ENCODE peak calls at places on chromosomes 2 and 18, in four cellular contexts. I is GM12878, L is SK-N-SH, K is HepG2. Z is an unnamed sample.

GRCh38 chr2:69082430-69082997 is 69.5 kb downstream of the ANTXR1 start:
- DNase-seq in I (no peak), L (no peak), K (peak), Z (no peak)

GRCh38 chr2:200438251-200438650 is 71.6 kb downstream of the KCTD18 start:
- DNase-seq in I (no peak), K (no peak), L (no peak), Z (no peak)

GRCh38 chr2:44055229-44055628 is 59.4 kb upstream of the LRPPRC start:
- DNase-seq in K (no peak), L (no peak), I (no peak), Z (no peak)

GRCh38 chr2:115165529-115166109 is 723.2 kb downstream of the DPP10 start:
- DNase-seq in K (peak), L (peak), I (no peak), Z (peak)

GRCh38 chr2:101356486-101356885 is 30.8 kb downstream of the CREG2 start:
- DNase-seq in I (no peak), L (no peak), K (no peak), Z (no peak)

GRCh38 chr2:217849154-217849553 is 153.6 kb downstream of the TNS1 start:
- DNase-seq in L (no peak), K (no peak), I (no peak), Z (no peak)

GRCh38 chr18:75477913-75478312 is 50.4 kb upstream of the SMIM21 start:
- DNase-seq in L (no peak), K (no peak), I (no peak), Z (no peak)

GRCh38 chr2:168974370-168974769 is 56.8 kb downstream of the ABCB11 start:
- DNase-seq in L (no peak), K (no peak), I (no peak), Z (no peak)

GRCh38 chr18:37493352-37493935 is 72.2 kb downstream of the CELF4 start:
- DNase-seq in K (no peak), I (no peak), L (no peak), Z (no peak)

GRCh38 chr18:74702951-74703350 is 105.3 kb downstream of the ZNF407 start:
- DNase-seq in L (no peak), I (no peak), K (no peak), Z (no peak)

GRCh38 chr18:39994521-39994920 is 1960.5 kb upstream of the PIK3C3 start:
- DNase-seq in L (no peak), I (no peak), K (no peak), Z (no peak)

GRCh38 chr18:7512326-7512725 is 54.8 kb upstream of the PTPRM start:
- DNase-seq in L (peak), K (no peak), I (no peak), Z (no peak)

GRCh38 chr2:71950256-71951066 is 197.2 kb downstream of the CYP26B1 start:
- DNase-seq in L (no peak), K (no peak), I (no peak), Z (no peak)

GRCh38 chr18:49250819-49251388 is 209.5 kb downstream of the DYM start:
- DNase-seq in L (peak), K (peak), I (no peak), Z (no peak)

GRCh38 chr2:206230060-206230890 is 44.2 kb upstream of the ZDBF2 start:
- DNase-seq in I (no peak), L (peak), K (no peak), Z (no peak)

GRCh38 chr2:177543007-177543760 is 150.6 kb downstream of the AGPS start:
- DNase-seq in I (no peak), L (no peak), K (no peak), Z (no peak)

GRCh38 chr2:30046396-30046795 is 100.4 kb upstream of the YPEL5 start:
- DNase-seq in K (no peak), I (no peak), L (no peak), Z (no peak)

GRCh38 chr18:44915661-44916060 is 235.0 kb downstream of the SETBP1 start:
- DNase-seq in I (no peak), L (no peak), K (no peak), Z (no peak)

GRCh38 chr2:74935883-74936483 is 22.5 kb upstream of the POLE4 start:
- DNase-seq in I (no peak), K (no peak), L (no peak), Z (no peak)

GRCh38 chr2:96485350-96485749 is 19.8 kb downstream of the NEURL3 start:
- DNase-seq in K (no peak), I (no peak), L (no peak), Z (no peak)

GRCh38 chr2:204950695-204951094 is 405.4 kb downstream of the PARD3B start:
- DNase-seq in L (no peak), I (no peak), K (no peak), Z (no peak)

DNA sequence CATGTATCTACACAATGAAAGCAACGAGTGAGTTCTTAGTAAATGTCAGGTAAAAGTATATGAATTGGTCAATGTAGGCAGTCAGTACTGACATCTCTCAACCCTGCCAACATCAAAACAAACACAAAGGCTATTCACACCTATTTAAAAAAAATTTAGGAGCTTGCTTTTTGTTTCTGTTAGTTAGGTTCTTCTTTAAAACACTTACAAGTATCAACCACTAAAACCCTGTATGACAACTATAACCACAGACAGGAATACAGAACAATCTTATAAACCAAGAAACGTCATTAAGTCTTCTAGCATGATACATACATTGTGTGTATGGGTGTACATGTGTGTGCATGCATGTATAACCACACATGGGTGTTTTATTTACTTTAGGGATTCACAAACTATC is 131.0 kb downstream of the TCF4 start:
- DNase-seq in I (no peak), K (no peak), L (no peak), Z (no peak)
- TF ChIP-seq FOXM1 in I (no peak), K (no peak), L (no peak), Z (no peak)

GRCh38 chr2:99088017-99088416 is 53.5 kb upstream of the C2orf15 start:
- DNase-seq in K (no peak), L (no peak), I (no peak), Z (no peak)
- TF ChIP-seq MXI1 in K (no peak), L (no peak), I (no peak), Z (no peak)

DNA sequence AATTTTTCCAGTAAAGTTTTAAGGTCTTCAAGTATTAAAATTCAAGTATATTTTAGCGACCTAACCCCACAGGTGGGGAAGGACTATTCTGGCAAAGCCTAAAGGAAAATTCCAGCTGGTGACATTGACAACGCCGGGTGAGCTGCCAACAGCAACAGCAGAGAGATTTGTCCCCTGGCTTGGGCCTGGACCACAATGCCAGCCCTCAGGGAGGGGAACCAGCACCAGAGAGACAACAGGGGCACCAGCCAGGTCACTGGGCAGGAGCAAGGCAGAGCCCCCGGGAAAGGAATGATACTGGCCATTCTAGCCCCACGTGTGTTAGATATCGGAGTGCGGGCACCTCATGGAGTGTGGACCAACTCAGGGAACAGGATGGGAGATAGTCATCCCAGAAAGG is 95.7 kb downstream of the ARMC9 start:
- DNase-seq in I (no peak), L (no peak), K (no peak), Z (no peak)
- TF ChIP-seq FOXM1 in I (no peak), L (no peak), K (no peak), Z (no peak)

GRCh38 chr2:54122939-54123338 is 7.5 kb downstream of the ACYP2 start:
- DNase-seq in L (no peak), I (no peak), K (peak), Z (no peak)
- TF ChIP-seq MXI1 in L (no peak), I (no peak), K (peak), Z (no peak)

GRCh38 chr2:98350411-98350810 is 4.2 kb downstream of the CNGA3 start:
- DNase-seq in L (no peak), K (no peak), I (no peak), Z (no peak)

GRCh38 chr2:98347298-98348065 is 1.2 kb downstream of the CNGA3 start:
- DNase-seq in K (no peak), I (no peak), L (peak), Z (no peak)

GRCh38 chr2:98343371-98343770 is 2.9 kb upstream of the CNGA3 start:
- DNase-seq in I (no peak), L (no peak), K (no peak), Z (no peak)

GRCh38 chr2:98348066-98348561 is 1.9 kb downstream of the CNGA3 start:
- DNase-seq in I (no peak), K (no peak), L (peak), Z (no peak)

DNA sequence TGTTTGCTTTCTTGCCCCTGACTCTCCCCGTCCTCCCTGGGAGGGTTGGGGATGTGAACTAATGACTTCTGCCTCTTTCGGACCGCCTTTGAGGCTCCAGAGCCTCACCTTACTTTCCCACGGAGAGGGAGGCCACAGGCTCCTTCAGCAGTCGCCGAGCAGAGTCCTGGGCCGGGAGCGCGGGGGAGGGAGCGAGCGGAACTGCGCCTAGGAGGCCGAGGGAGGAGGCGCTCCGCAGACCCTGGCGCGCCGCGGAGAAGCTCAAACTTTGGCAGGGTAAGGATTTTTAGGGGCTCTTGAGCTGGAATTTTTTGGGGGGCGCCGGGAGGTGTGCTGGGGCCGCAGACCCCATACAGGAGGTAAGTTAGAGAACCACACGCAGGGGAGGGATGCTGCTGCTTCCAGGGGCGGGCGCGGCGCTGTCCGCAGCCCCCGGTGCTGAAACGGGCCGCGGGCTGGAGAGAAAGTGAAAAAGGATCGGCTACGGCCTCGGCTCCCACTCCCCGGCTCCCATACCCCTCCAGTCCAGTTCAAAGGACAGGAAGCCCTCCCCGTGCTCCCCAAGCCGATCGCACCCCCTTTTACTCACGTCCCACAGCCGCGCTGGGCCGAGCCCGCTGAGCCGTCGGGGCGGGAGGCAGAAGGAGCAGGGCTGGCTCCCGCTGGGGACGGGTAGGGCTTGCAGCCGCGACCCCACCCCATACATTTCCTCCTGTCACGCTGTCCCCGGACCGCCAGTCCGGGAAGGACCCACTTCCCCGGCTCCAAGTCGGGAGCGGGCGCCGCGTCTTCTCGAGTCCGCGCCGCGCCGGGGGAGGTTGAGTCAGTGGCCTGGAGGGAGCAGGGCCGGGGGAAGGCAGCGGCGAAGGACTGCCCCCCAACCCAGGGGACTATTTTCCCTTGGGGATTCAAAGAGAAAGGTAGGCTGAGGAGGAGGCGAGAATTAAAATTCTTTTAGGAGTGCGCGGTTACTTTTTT is at the start of gene CNGA3:
- DNase-seq in I (no peak), L (peak), K (no peak), Z (peak)
- TF ChIP-seq FOXM1 in I (no peak), L (no peak), K (no peak), Z (no peak)

GRCh38 chr2:241636983-241637232 is at the start of gene THAP4:
- DNase-seq in I (no peak), K (no peak), L (peak), Z (peak)
- TF ChIP-seq MXI1 in I (no peak), K (no peak), L (no peak), Z (no peak)

GRCh38 chr18:55432307-55433040 is 155.5 kb downstream of the TCF4 start:
- DNase-seq in I (no peak), K (no peak), L (no peak), Z (peak)
- TF ChIP-seq FOXM1 in I (no peak), K (no peak), L (no peak), Z (no peak)

DNA sequence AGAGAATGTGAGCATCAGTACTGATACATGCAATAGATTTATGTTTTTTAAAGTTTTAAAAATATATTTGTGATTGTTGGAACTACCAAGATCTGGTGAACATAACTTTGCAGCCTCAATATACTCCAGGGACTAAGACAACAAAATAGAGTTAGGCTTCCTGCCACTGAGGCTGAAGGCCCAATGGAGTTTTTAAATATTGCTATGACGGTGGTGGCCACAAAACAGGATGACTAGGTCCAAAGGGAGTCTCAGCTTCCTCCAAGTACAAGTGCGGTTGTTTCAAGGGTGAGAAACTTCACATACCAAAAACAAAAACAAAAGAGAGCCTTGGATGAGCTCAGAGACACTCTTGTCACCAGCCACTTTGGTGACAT is 72.9 kb downstream of the CCBE1 start:
- DNase-seq in I (no peak), L (no peak), K (no peak), Z (no peak)
- TF ChIP-seq MXI1 in I (no peak), L (no peak), K (no peak), Z (no peak)

DNA sequence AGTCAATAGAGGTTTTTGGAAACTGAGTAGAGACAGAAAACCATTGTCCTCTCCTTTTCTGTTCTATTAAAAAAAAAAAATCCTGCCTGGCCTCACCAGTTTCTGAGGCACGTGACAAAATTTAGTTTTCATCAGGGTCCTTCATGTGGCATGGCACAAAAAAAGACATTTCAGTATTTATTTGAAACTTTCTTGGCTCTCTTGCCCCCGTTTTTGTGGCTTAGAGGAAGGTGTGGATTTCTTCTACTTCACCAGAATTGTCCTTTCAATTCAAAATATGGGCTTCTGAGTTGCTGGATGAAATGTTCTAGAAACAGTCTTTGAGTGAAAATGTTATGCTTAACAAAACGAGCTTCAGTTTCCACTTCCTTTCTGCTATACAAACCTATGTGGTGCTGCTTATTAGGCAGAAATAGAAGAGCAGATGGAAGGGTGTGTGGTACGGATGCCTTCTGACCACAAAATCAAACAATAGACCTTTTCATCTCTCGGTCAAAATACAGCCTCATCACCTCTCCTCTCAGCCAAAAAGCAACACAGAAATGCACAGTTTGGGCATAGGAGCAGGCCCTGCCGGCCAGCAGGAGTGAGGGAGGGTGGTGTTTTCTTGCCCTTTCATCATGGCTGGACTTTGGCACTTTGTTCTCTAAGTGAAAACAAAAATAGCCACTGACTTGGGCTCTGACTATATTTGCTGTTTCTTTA is 89.2 kb downstream of the SH3RF3 start:
- DNase-seq in I (peak), K (peak), L (no peak), Z (no peak)
- TF ChIP-seq FOXM1 in I (peak), K (no peak), L (no peak), Z (no peak)

GRCh38 chr18:35413163-35413511 is 36.0 kb upstream of the ZNF396 start:
- DNase-seq in I (no peak), L (no peak), K (no peak), Z (no peak)

GRCh38 chr18:35418610-35419009 is 41.5 kb upstream of the ZNF396 start:
- DNase-seq in I (no peak), K (no peak), L (no peak), Z (no peak)

GRCh38 chr18:35410561-35410960 is 33.4 kb upstream of the ZNF396 start:
- DNase-seq in I (no peak), K (no peak), L (no peak), Z (no peak)

GRCh38 chr18:35417223-35417622 is 40.1 kb upstream of the ZNF396 start:
- DNase-seq in I (no peak), K (no peak), L (no peak), Z (no peak)

DNA sequence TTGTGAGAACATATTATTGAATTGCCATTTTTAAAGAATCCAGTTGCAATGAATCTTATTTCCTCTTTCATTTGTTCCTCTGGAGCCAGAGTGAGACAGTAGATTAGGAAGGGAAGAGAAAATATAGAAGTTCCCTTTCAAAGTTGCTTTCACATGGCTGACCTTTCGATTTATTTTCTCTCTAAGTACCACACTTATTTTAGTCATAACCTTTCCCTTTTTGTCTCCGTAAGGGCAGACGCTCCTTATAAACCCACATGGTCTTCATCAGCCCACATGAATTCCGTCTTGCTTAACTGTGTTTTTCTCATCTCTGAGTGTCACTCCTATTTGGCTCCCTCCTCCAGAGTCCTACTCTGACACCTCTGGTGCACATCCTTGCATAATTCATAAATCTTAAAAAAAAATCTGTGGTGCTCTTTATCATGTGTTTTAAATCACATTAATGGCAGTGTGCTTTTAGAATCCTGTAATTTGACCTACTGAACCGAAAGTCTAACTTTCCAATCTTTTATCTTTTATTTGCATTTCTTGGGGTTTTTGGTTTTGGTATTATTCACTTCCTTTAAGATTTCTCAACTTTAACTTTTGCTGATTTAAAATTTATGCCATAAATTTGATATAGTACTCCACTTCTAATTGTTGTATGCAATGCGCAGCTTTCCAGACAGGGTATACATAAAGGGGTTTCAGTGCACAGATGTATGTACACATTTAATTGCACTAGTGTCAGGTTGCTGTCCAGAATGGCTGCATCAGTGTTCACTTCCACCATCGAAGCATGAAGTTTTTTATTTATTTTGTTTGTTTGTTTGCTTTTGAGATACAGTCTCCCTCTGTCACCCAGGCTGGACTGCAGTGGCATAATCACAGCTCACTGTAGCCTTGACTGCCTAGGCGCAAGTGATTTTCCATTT is 38.6 kb upstream of the ZNF396 start:
- DNase-seq in L (no peak), I (no peak), K (no peak), Z (no peak)
- TF ChIP-seq MXI1 in L (no peak), I (no peak), K (no peak), Z (no peak)